ENCODE peak calls at places on chromosomes 3 and 15, in five cellular contexts. R, G, T, K and N are unnamed samples.

GRCh38 chr3:52277972-52278509 is 408 bp downstream of the WDR82 start:
- DNase-seq in G (peak), T (no peak), R (no peak), K (no peak), N (peak)

GRCh38 chr3:99544819-99545281 is 93.5 kb upstream of the COL8A1 start:
- DNase-seq in G (no peak), K (peak), R (no peak), T (no peak), N (no peak)

GRCh38 chr3:150759319-150759718 is 3.6 kb downstream of the SIAH2 start:
- DNase-seq in K (no peak), R (no peak), T (no peak), G (no peak), N (no peak)

GRCh38 chr3:127036209-127037020 is 53.5 kb downstream of the PLXNA1 start:
- DNase-seq in K (peak), R (no peak), T (no peak), G (peak), N (no peak)

GRCh38 chr3:189773056-189773455 is 141.9 kb downstream of the TP63 start:
- DNase-seq in G (no peak), K (no peak), R (no peak), T (no peak), N (no peak)

GRCh38 chr3:30548605-30549004 is 57.8 kb upstream of the TGFBR2 start:
- DNase-seq in R (no peak), G (no peak), T (no peak), K (no peak), N (no peak)

GRCh38 chr3:183338520-183338919 is 85.5 kb downstream of the B3GNT5 start:
- DNase-seq in G (no peak), K (no peak), R (no peak), T (no peak), N (no peak)

GRCh38 chr15:67049351-67050044 is 15.9 kb upstream of the SMAD3 start:
- DNase-seq in K (peak), T (no peak), G (peak), R (no peak), N (no peak)

GRCh38 chr3:157921767-157922166 is 184.5 kb downstream of the SHOX2 start:
- DNase-seq in R (no peak), T (no peak), G (no peak), K (no peak), N (no peak)

GRCh38 chr15:99704444-99704838 is 28.8 kb downstream of the LYSMD4 start:
- DNase-seq in T (peak), G (no peak), R (peak), K (no peak), N (no peak)

GRCh38 chr3:55159711-55160110 is 231.9 kb upstream of the LRTM1 start:
- DNase-seq in R (no peak), K (no peak), G (no peak), T (no peak), N (no peak)

GRCh38 chr15:81292516-81293001 is 31.4 kb downstream of the STARD5 start:
- DNase-seq in R (no peak), T (no peak), G (no peak), K (peak), N (no peak)

GRCh38 chr3:48013288-48013980 is 2.8 kb downstream of the MAP4 start:
- DNase-seq in T (no peak), R (peak), K (no peak), G (peak), N (no peak)

GRCh38 chr15:92733934-92734521 is 78.5 kb upstream of the FAM174B start:
- DNase-seq in R (no peak), T (peak), K (no peak), G (no peak), N (no peak)

GRCh38 chr3:86147119-86147518 is 843.8 kb downstream of the VGLL3 start:
- DNase-seq in K (no peak), G (no peak), R (no peak), T (no peak), N (no peak)

GRCh38 chr3:134074790-134075567 is 45.3 kb upstream of the SLCO2A1 start:
- DNase-seq in G (no peak), T (no peak), R (no peak), K (no peak), N (no peak)

GRCh38 chr15:66780172-66780972 is 78.3 kb downstream of the SMAD6 start:
- DNase-seq in G (peak), K (peak), T (no peak), R (no peak), N (no peak)

GRCh38 chr3:707041-707440 is 385.8 kb upstream of the CNTN6 start:
- DNase-seq in R (no peak), G (no peak), T (no peak), K (no peak), N (no peak)

GRCh38 chr15:70748281-70748747 is 15.0 kb downstream of the UACA start:
- DNase-seq in K (no peak), R (no peak), T (no peak), G (peak), N (no peak)

GRCh38 chr15:48437178-48437577 is 105.9 kb downstream of the DUT start:
- DNase-seq in G (no peak), R (no peak), K (no peak), T (no peak), N (no peak)

GRCh38 chr15:96347181-96348111 is 16.9 kb downstream of the NR2F2 start:
- DNase-seq in G (no peak), K (no peak), R (no peak), T (no peak), N (no peak)

GRCh38 chr3:190302209-190302885 is 19.9 kb downstream of the CLDN1 start:
- DNase-seq in T (no peak), K (no peak), R (no peak), G (no peak), N (no peak)

GRCh38 chr3:125202197-125202596 is 10.4 kb downstream of the SLC12A8 start:
- DNase-seq in G (no peak), K (no peak), R (no peak), T (no peak), N (no peak)

GRCh38 chr15:41331281-41331680 is 1.1 kb downstream of the OIP5 start:
- DNase-seq in G (no peak), R (no peak), K (no peak), T (no peak), N (no peak)

GRCh38 chr3:116256843-116257485 is 188.3 kb downstream of the LSAMP start:
- DNase-seq in G (no peak), R (no peak), K (no peak), T (no peak), N (no peak)

GRCh38 chr3:33315826-33316225 is 38.6 kb downstream of the FBXL2 start:
- DNase-seq in G (no peak), T (no peak), R (peak), K (no peak), N (no peak)

GRCh38 chr15:33119865-33120264 is 74.6 kb downstream of the FMN1 start:
- DNase-seq in G (no peak), R (no peak), K (no peak), T (no peak), N (no peak)

GRCh38 chr3:36058404-36059035 is 321.8 kb upstream of the STAC start:
- DNase-seq in G (no peak), T (no peak), R (no peak), K (no peak), N (no peak)

GRCh38 chr3:167835359-167835758 is 99.8 kb downstream of the SERPINI1 start:
- DNase-seq in T (no peak), R (no peak), K (no peak), G (no peak), N (no peak)

GRCh38 chr3:2961576-2961975 is 148.6 kb downstream of the IL5RA start:
- DNase-seq in T (no peak), R (no peak), G (no peak), K (no peak), N (no peak)

GRCh38 chr15:62561572-62561970 is 396.5 kb upstream of the C2CD4B start:
- DNase-seq in G (no peak), R (no peak), K (no peak), T (no peak), N (no peak)

GRCh38 chr3:69425249-69425648 is 39.4 kb upstream of the FRMD4B start:
- DNase-seq in K (peak), G (no peak), T (no peak), R (peak), N (no peak)

GRCh38 chr3:153338487-153338886 is 176.5 kb downstream of the RAP2B start:
- DNase-seq in R (no peak), K (no peak), G (no peak), T (no peak), N (no peak)

GRCh38 chr15:99174989-99175388 is 70.1 kb downstream of the SYNM start:
- DNase-seq in G (no peak), R (no peak), T (no peak), K (no peak), N (no peak)

GRCh38 chr3:115233021-115233420 is 85.9 kb upstream of the ZBTB20 start:
- DNase-seq in G (no peak), R (no peak), K (no peak), T (no peak), N (no peak)

GRCh38 chr15:71202712-71203111 is 87.4 kb downstream of the THSD4 start:
- DNase-seq in K (no peak), T (no peak), G (no peak), R (no peak), N (no peak)

GRCh38 chr3:79264892-79265291 is 502.9 kb downstream of the ROBO1 start:
- DNase-seq in R (no peak), T (no peak), G (no peak), K (no peak), N (no peak)
- TF ChIP-seq CTCF in R (no peak), T (no peak), G (no peak), K (no peak), N (no peak)

GRCh38 chr3:138727371-138727770 is 107.4 kb downstream of the PIK3CB start:
- DNase-seq in G (no peak), R (no peak), T (no peak), K (no peak), N (no peak)

GRCh38 chr3:138729279-138729678 is 105.4 kb downstream of the PIK3CB start:
- DNase-seq in K (no peak), R (no peak), G (no peak), T (no peak), N (no peak)

GRCh38 chr3:138725116-138725515 is 109.6 kb downstream of the PIK3CB start:
- DNase-seq in K (no peak), R (no peak), G (no peak), T (no peak), N (no peak)

GRCh38 chr3:138726966-138727365 is 107.8 kb downstream of the PIK3CB start:
- DNase-seq in G (no peak), T (no peak), K (no peak), R (no peak), N (no peak)

GRCh38 chr3:138724433-138724832 is 110.3 kb downstream of the PIK3CB start:
- DNase-seq in R (no peak), G (no peak), K (no peak), T (no peak), N (no peak)
- TF ChIP-seq POLR2AphosphoS5 in R (no peak), G (no peak), K (no peak), T (no peak), N (no peak)

GRCh38 chr15:31398677-31399260 is 72.1 kb downstream of the KLF13 start:
- DNase-seq in K (peak), R (no peak), G (peak), T (no peak), N (no peak)

GRCh38 chr15:31397851-31398661 is 71.4 kb downstream of the KLF13 start:
- DNase-seq in R (no peak), G (no peak), K (no peak), T (no peak), N (peak)

GRCh38 chr15:31399544-31400171 is 73.0 kb downstream of the KLF13 start:
- DNase-seq in G (peak), T (no peak), R (no peak), K (no peak), N (no peak)

GRCh38 chr15:31400222-31400927 is 73.7 kb downstream of the KLF13 start:
- DNase-seq in G (no peak), R (no peak), K (no peak), T (no peak), N (no peak)

GRCh38 chr15:31396881-31397560 is 70.4 kb downstream of the KLF13 start:
- DNase-seq in K (peak), T (no peak), G (peak), R (peak), N (peak)
- TF ChIP-seq CTCF in K (no peak), T (no peak), G (no peak), R (no peak), N (peak)

GRCh38 chr3:191696356-191696755 is 235.4 kb downstream of the PYDC2 start:
- DNase-seq in T (no peak), K (no peak), R (no peak), G (no peak), N (no peak)
- TF ChIP-seq POLR2AphosphoS5 in T (no peak), K (no peak), R (no peak), G (no peak), N (no peak)

DNA sequence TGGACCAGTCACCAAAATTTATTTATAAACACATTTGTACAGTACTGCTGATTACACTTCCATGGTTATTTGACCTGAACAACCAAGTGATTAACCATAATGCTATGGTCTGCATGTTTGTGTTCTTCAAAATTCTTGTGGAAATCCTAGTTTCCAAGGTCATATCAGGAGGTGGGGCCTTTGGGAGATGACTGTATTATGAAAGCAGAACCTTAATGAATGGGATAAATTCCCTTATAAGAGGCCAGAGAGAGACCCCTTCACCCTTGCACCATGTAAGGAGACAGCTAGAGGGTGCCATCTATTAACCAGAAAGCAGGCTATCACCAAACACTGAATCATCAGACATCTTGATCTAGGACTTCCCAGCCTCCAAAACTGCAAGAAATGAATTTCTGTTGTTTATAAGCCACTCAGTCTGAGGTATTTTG is 1.9 kb downstream of the SCAPER start:
- DNase-seq in G (no peak), K (no peak), T (no peak), R (peak), N (no peak)
- TF ChIP-seq CTCF in G (no peak), K (no peak), T (peak), R (peak), N (peak)

DNA sequence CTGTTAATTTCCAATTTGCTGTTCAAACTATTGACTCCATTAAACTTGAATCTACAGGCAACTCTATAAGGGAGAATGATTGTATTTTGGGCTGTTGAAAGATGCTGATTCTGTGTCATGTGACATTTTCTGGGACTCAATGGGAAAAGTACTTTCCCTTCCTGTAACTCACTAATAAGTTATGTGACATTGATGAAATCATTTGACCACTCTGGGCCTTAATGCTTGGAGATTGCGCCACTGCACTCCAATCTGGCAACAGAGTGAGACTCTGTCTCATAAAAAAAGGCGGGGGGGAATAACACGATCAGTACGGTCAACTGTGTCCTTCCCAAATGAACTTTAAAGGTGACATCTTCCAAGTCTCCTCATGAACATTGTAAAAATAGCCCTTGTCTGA is 215.2 kb upstream of the SGO1 start:
- DNase-seq in R (no peak), T (no peak), K (no peak), G (no peak), N (no peak)
- TF ChIP-seq POLR2AphosphoS5 in R (no peak), T (no peak), K (no peak), G (no peak), N (no peak)

GRCh38 chr3:114212646-114213045 is 24.7 kb downstream of the ZNF80 start:
- DNase-seq in G (no peak), K (no peak), R (no peak), T (no peak), N (no peak)

GRCh38 chr3:114213262-114213668 is 24.1 kb downstream of the ZNF80 start:
- DNase-seq in R (no peak), G (no peak), T (no peak), K (no peak), N (no peak)

GRCh38 chr3:114214542-114215341 is 22.6 kb downstream of the ZNF80 start:
- DNase-seq in K (no peak), G (no peak), R (no peak), T (no peak), N (peak)

GRCh38 chr3:114216186-114216970 is 21.0 kb downstream of the ZNF80 start:
- DNase-seq in R (no peak), T (no peak), K (no peak), G (no peak), N (no peak)

DNA sequence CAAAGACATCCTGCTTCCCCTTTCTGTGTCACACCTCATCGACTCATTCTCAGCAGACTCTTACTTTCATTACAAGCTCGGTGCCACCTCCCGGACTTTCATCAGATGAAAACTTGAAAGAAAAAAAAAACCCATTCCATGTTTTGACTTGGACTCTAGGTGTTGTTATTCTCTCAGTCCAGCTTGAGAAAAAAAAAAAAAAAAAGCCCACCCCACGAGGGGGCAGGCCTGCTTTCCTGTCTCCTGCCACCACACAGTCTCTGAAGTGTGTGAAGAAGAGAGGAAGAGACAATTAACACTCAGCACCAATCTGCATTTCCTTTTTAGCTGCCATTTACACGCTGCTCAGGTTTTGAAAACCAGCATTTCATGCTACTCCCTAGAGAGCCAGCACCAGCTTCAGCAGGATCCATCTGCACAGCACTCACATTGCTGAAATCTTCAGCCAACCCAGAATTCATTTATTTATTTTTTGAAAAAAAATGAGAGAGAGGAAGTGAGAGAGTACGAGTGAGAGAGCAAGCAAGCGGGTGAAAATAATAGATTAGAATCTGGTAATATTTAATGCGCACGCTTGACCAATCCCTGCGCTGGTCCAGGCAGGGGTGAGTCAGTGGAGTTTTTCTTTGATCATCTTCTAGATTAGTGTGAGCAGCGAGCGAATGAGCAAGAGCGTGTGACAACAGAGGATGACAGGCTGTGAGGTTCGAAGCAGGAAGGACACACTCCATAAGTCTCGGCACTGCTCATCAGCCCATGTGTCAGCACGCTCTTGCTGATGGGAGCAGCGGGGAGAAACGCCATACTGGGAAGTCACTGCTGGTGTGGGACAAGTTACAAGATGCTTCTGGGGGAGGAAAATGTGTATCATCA is 23.5 kb downstream of the ZNF80 start:
- DNase-seq in R (no peak), K (peak), G (no peak), T (peak), N (no peak)
- TF ChIP-seq CTCF in R (no peak), K (no peak), G (no peak), T (no peak), N (no peak)